ENCODE peak calls at places on chromosome 11, in nine cellular contexts. One of them, this sample, is unnamed.

GRCh38 chr11:44094260-44094868 is 1.1 kb upstream of the EXT2 start:
- DNase-seq in transverse colon: peak; percentile 87
- DNase-seq in kidney: no peak
- DNase-seq in fibroblast of villous mesenchyme: peak; percentile 83
- DNase-seq in sigmoid colon: peak; percentile 91
- DNase-seq in A549: peak; percentile 82
- DNase-seq in cardiac muscle cell: peak; percentile 87
- DNase-seq in endodermal cell: peak; percentile 93
- DNase-seq in choroid plexus epithelial cell: peak; percentile 89
- DNase-seq in this sample: peak; percentile 88

GRCh38 chr11:119729581-119730346 is 764 bp upstream of the NECTIN1 start:
- DNase-seq in choroid plexus epithelial cell: peak; percentile 36
- DNase-seq in transverse colon: peak; percentile 77
- DNase-seq in cardiac muscle cell: peak; percentile 89
- DNase-seq in fibroblast of villous mesenchyme: peak; percentile 59
- DNase-seq in endodermal cell: peak; percentile 71
- DNase-seq in A549: peak; percentile 37
- DNase-seq in kidney: peak; percentile 91
- DNase-seq in sigmoid colon: peak; percentile 81
- DNase-seq in this sample: peak; percentile 60

GRCh38 chr11:1825039-1825740 is 9.6 kb upstream of the SYT8 start:
- DNase-seq in choroid plexus epithelial cell: peak; percentile 21
- DNase-seq in kidney: peak; percentile 80
- DNase-seq in fibroblast of villous mesenchyme: peak; percentile 46
- DNase-seq in A549: peak; percentile 70
- DNase-seq in endodermal cell: peak; percentile 97
- DNase-seq in cardiac muscle cell: peak; percentile 52
- DNase-seq in transverse colon: peak; percentile 62
- DNase-seq in sigmoid colon: no peak
- DNase-seq in this sample: peak; percentile 67

GRCh38 chr11:61787928-61788491 is 4.4 kb downstream of the TMEM258 start:
- DNase-seq in cardiac muscle cell: peak; percentile 88
- DNase-seq in fibroblast of villous mesenchyme: peak; percentile 74
- DNase-seq in endodermal cell: peak; percentile 89
- DNase-seq in sigmoid colon: no peak
- DNase-seq in A549: peak; percentile 84
- DNase-seq in choroid plexus epithelial cell: peak; percentile 90
- DNase-seq in transverse colon: peak; percentile 26
- DNase-seq in kidney: peak; percentile 44
- DNase-seq in this sample: peak; percentile 42

GRCh38 chr11:129117595-129118350 is 74.4 kb downstream of the ARHGAP32 start:
- DNase-seq in cardiac muscle cell: peak; percentile 86
- DNase-seq in A549: peak; percentile 74
- DNase-seq in endodermal cell: peak; percentile 72
- DNase-seq in kidney: no peak
- DNase-seq in sigmoid colon: no peak
- DNase-seq in choroid plexus epithelial cell: peak; percentile 89
- DNase-seq in fibroblast of villous mesenchyme: peak; percentile 82
- DNase-seq in transverse colon: peak; percentile 20
- DNase-seq in this sample: peak; percentile 79

GRCh38 chr11:78192223-78192719 is 3.6 kb downstream of the USP35 start:
- DNase-seq in sigmoid colon: peak; percentile 54
- DNase-seq in cardiac muscle cell: no peak
- DNase-seq in transverse colon: no peak
- DNase-seq in endodermal cell: no peak
- DNase-seq in A549: no peak
- DNase-seq in fibroblast of villous mesenchyme: no peak
- DNase-seq in choroid plexus epithelial cell: no peak
- DNase-seq in kidney: no peak
- DNase-seq in this sample: no peak

GRCh38 chr11:27619936-27620335 is 80.3 kb downstream of the BDNF start:
- DNase-seq in A549: no peak
- DNase-seq in fibroblast of villous mesenchyme: no peak
- DNase-seq in kidney: no peak
- DNase-seq in choroid plexus epithelial cell: peak; percentile 12
- DNase-seq in endodermal cell: no peak
- DNase-seq in cardiac muscle cell: no peak
- DNase-seq in sigmoid colon: no peak
- DNase-seq in transverse colon: no peak
- DNase-seq in this sample: no peak

GRCh38 chr11:71474771-71475483 is 21.9 kb downstream of the NADSYN1 start:
- DNase-seq in kidney: peak; percentile 56
- DNase-seq in cardiac muscle cell: no peak
- DNase-seq in choroid plexus epithelial cell: no peak
- DNase-seq in endodermal cell: no peak
- DNase-seq in A549: no peak
- DNase-seq in sigmoid colon: peak; percentile 48
- DNase-seq in transverse colon: no peak
- DNase-seq in fibroblast of villous mesenchyme: no peak
- DNase-seq in this sample: no peak

GRCh38 chr11:44946268-44946667 is 4.4 kb downstream of the TP53I11 start:
- DNase-seq in cardiac muscle cell: no peak
- DNase-seq in sigmoid colon: peak; percentile 92
- DNase-seq in choroid plexus epithelial cell: no peak
- DNase-seq in endodermal cell: no peak
- DNase-seq in transverse colon: no peak
- DNase-seq in fibroblast of villous mesenchyme: no peak
- DNase-seq in A549: no peak
- DNase-seq in kidney: no peak
- DNase-seq in this sample: no peak

GRCh38 chr11:72813740-72814138 is 472 bp upstream of the ATG16L2 start:
- DNase-seq in kidney: no peak
- DNase-seq in cardiac muscle cell: peak; percentile 83
- DNase-seq in endodermal cell: no peak
- DNase-seq in A549: peak; percentile 89
- DNase-seq in transverse colon: peak; percentile 87
- DNase-seq in sigmoid colon: peak; percentile 92
- DNase-seq in choroid plexus epithelial cell: peak; percentile 75
- DNase-seq in fibroblast of villous mesenchyme: peak; percentile 82
- DNase-seq in this sample: peak; percentile 84

GRCh38 chr11:76578655-76579046 is 91.9 kb downstream of the LRRC32 start:
- DNase-seq in fibroblast of villous mesenchyme: peak; percentile 73
- DNase-seq in choroid plexus epithelial cell: no peak
- DNase-seq in kidney: peak; percentile 93
- DNase-seq in endodermal cell: peak; percentile 65
- DNase-seq in A549: no peak
- DNase-seq in cardiac muscle cell: no peak
- DNase-seq in sigmoid colon: no peak
- DNase-seq in transverse colon: no peak
- DNase-seq in this sample: no peak

GRCh38 chr11:33553486-33553885 is 147.1 kb downstream of the C11orf91 start:
- DNase-seq in A549: no peak
- DNase-seq in kidney: no peak
- DNase-seq in transverse colon: no peak
- DNase-seq in choroid plexus epithelial cell: no peak
- DNase-seq in fibroblast of villous mesenchyme: no peak
- DNase-seq in cardiac muscle cell: no peak
- DNase-seq in endodermal cell: no peak
- DNase-seq in sigmoid colon: no peak
- DNase-seq in this sample: peak; percentile 11

GRCh38 chr11:69866648-69867047 is 47.4 kb upstream of the FGF3 start:
- DNase-seq in sigmoid colon: no peak
- DNase-seq in endodermal cell: no peak
- DNase-seq in kidney: peak; percentile 24
- DNase-seq in fibroblast of villous mesenchyme: no peak
- DNase-seq in choroid plexus epithelial cell: no peak
- DNase-seq in A549: no peak
- DNase-seq in cardiac muscle cell: no peak
- DNase-seq in transverse colon: no peak
- DNase-seq in this sample: no peak

GRCh38 chr11:68661014-68661413 is 23.3 kb upstream of the GAL start:
- DNase-seq in fibroblast of villous mesenchyme: no peak
- DNase-seq in transverse colon: no peak
- DNase-seq in kidney: peak; percentile 37
- DNase-seq in endodermal cell: no peak
- DNase-seq in cardiac muscle cell: no peak
- DNase-seq in choroid plexus epithelial cell: no peak
- DNase-seq in sigmoid colon: no peak
- DNase-seq in A549: no peak
- DNase-seq in this sample: no peak

GRCh38 chr11:128720522-128720985 is 26.7 kb downstream of the FLI1 start:
- DNase-seq in endodermal cell: peak; percentile 58
- DNase-seq in choroid plexus epithelial cell: peak; percentile 73
- DNase-seq in kidney: peak; percentile 81
- DNase-seq in fibroblast of villous mesenchyme: no peak
- DNase-seq in cardiac muscle cell: peak; percentile 76
- DNase-seq in sigmoid colon: no peak
- DNase-seq in A549: no peak
- DNase-seq in transverse colon: peak; percentile 67
- DNase-seq in this sample: no peak

GRCh38 chr11:212150-213100 is 4.9 kb downstream of the RIC8A start:
- DNase-seq in sigmoid colon: peak; percentile 55
- DNase-seq in transverse colon: no peak
- DNase-seq in A549: no peak
- DNase-seq in fibroblast of villous mesenchyme: no peak
- DNase-seq in endodermal cell: no peak
- DNase-seq in cardiac muscle cell: no peak
- DNase-seq in choroid plexus epithelial cell: no peak
- DNase-seq in kidney: peak; percentile 53
- DNase-seq in this sample: no peak

DNA sequence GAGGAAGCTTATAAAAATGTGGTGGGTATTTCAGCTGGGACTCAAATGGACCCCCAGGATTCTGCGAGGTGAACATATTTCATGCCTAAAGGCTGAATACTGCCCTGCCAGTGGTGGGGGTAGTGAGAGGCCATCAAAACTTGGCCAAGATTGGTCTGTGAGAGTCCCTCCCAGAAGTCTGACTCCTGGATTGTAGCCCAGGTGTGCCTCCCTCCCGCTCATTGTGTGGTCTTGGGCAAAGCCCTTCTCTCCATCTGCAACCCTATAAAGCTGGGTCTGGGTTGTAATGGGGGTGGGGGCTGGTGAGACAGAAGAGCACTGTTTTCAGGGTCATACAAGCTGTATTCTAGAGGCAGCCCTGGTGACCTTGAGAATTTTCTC is 888 bp downstream of the HTATIP2 start:
- DNase-seq in endodermal cell: no peak
- DNase-seq in transverse colon: peak; percentile 21
- DNase-seq in fibroblast of villous mesenchyme: no peak
- DNase-seq in cardiac muscle cell: no peak
- DNase-seq in choroid plexus epithelial cell: no peak
- DNase-seq in kidney: no peak
- DNase-seq in A549: no peak
- DNase-seq in sigmoid colon: no peak
- DNase-seq in this sample: peak; percentile 62
- TF ChIP-seq CTCF in endodermal cell: no peak
- TF ChIP-seq CTCF in transverse colon: no peak
- TF ChIP-seq CTCF in fibroblast of villous mesenchyme: no peak
- TF ChIP-seq CTCF in cardiac muscle cell: no peak
- TF ChIP-seq CTCF in choroid plexus epithelial cell: peak; percentile 3
- TF ChIP-seq CTCF in kidney: no peak
- TF ChIP-seq CTCF in A549: no peak
- TF ChIP-seq CTCF in sigmoid colon: no peak
- TF ChIP-seq CTCF in this sample: no peak

GRCh38 chr11:22130462-22131053 is 62.3 kb upstream of the ANO5 start:
- DNase-seq in cardiac muscle cell: no peak
- DNase-seq in fibroblast of villous mesenchyme: no peak
- DNase-seq in transverse colon: no peak
- DNase-seq in kidney: no peak
- DNase-seq in A549: peak; percentile 9
- DNase-seq in choroid plexus epithelial cell: peak; percentile 3
- DNase-seq in endodermal cell: no peak
- DNase-seq in sigmoid colon: no peak
- DNase-seq in this sample: peak; percentile 0
- TF ChIP-seq CTCF in cardiac muscle cell: no peak
- TF ChIP-seq CTCF in fibroblast of villous mesenchyme: no peak
- TF ChIP-seq CTCF in transverse colon: no peak
- TF ChIP-seq CTCF in kidney: peak; percentile 54
- TF ChIP-seq CTCF in A549: peak; percentile 52
- TF ChIP-seq CTCF in choroid plexus epithelial cell: peak; percentile 19
- TF ChIP-seq CTCF in endodermal cell: peak; percentile 75
- TF ChIP-seq CTCF in sigmoid colon: no peak
- TF ChIP-seq CTCF in this sample: no peak

GRCh38 chr11:65008873-65009272 is 5.1 kb upstream of the ARL2 start:
- DNase-seq in cardiac muscle cell: no peak
- DNase-seq in A549: no peak
- DNase-seq in sigmoid colon: no peak
- DNase-seq in choroid plexus epithelial cell: no peak
- DNase-seq in fibroblast of villous mesenchyme: no peak
- DNase-seq in transverse colon: no peak
- DNase-seq in endodermal cell: no peak
- DNase-seq in kidney: no peak
- DNase-seq in this sample: no peak

GRCh38 chr11:65014146-65014960 is at the start of gene ARL2:
- DNase-seq in sigmoid colon: no peak
- DNase-seq in endodermal cell: no peak
- DNase-seq in A549: no peak
- DNase-seq in transverse colon: no peak
- DNase-seq in choroid plexus epithelial cell: no peak
- DNase-seq in kidney: no peak
- DNase-seq in fibroblast of villous mesenchyme: peak; percentile 31
- DNase-seq in cardiac muscle cell: no peak
- DNase-seq in this sample: no peak

GRCh38 chr11:65016705-65017104 is 2.7 kb downstream of the ARL2 start:
- DNase-seq in endodermal cell: peak; percentile 58
- DNase-seq in choroid plexus epithelial cell: no peak
- DNase-seq in fibroblast of villous mesenchyme: no peak
- DNase-seq in cardiac muscle cell: no peak
- DNase-seq in sigmoid colon: no peak
- DNase-seq in transverse colon: no peak
- DNase-seq in A549: no peak
- DNase-seq in kidney: no peak
- DNase-seq in this sample: no peak

GRCh38 chr11:65013692-65014145 is 241 bp upstream of the ARL2 start:
- DNase-seq in kidney: peak; percentile 97
- DNase-seq in endodermal cell: peak; percentile 97
- DNase-seq in cardiac muscle cell: peak; percentile 91
- DNase-seq in transverse colon: peak; percentile 92
- DNase-seq in A549: peak; percentile 94
- DNase-seq in fibroblast of villous mesenchyme: peak; percentile 89
- DNase-seq in sigmoid colon: peak; percentile 96
- DNase-seq in choroid plexus epithelial cell: peak; percentile 90
- DNase-seq in this sample: peak; percentile 82

DNA sequence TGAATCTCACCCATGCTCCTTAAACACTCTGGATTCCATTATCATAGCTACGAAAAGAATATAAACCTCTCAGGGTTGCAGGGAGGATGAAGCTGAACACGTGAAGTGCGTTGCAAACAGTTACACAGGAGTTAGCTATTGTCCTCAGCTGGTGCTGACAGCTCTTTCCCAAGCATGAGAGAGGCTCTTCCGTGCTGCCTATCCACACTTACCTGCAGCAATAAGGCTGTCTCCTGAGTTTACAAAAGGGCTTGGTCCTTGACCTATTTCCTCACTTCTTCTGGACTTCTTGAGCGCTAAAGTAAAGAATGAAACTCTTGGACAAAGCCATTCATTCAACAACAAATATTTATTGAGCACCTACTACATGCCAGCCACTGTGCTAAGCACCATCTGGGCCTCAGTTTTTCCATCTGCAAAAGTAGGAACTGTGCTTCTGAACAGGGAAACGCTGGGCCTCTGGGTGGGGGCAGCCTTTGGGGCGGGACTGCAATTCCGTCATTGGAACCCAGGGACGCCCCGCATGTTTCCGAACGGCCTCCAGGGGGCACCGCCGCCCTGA is 749 bp upstream of the ARL2 start:
- DNase-seq in choroid plexus epithelial cell: peak; percentile 90
- DNase-seq in cardiac muscle cell: peak; percentile 91
- DNase-seq in fibroblast of villous mesenchyme: peak; percentile 85
- DNase-seq in endodermal cell: peak; percentile 95
- DNase-seq in A549: no peak
- DNase-seq in sigmoid colon: peak; percentile 97
- DNase-seq in transverse colon: peak; percentile 96
- DNase-seq in kidney: peak; percentile 96
- DNase-seq in this sample: peak; percentile 85
- TF ChIP-seq CTCF in choroid plexus epithelial cell: peak; percentile 85
- TF ChIP-seq CTCF in cardiac muscle cell: peak; percentile 84
- TF ChIP-seq CTCF in fibroblast of villous mesenchyme: peak; percentile 74
- TF ChIP-seq CTCF in endodermal cell: peak; percentile 77
- TF ChIP-seq CTCF in A549: peak; percentile 53
- TF ChIP-seq CTCF in sigmoid colon: no peak
- TF ChIP-seq CTCF in transverse colon: peak; percentile 67
- TF ChIP-seq CTCF in kidney: peak; percentile 81
- TF ChIP-seq CTCF in this sample: peak; percentile 68

GRCh38 chr11:112795142-112795815 is 165.9 kb upstream of the NCAM1 start:
- DNase-seq in sigmoid colon: no peak
- DNase-seq in choroid plexus epithelial cell: peak; percentile 60
- DNase-seq in transverse colon: peak; percentile 30
- DNase-seq in kidney: no peak
- DNase-seq in fibroblast of villous mesenchyme: peak; percentile 25
- DNase-seq in cardiac muscle cell: peak; percentile 77
- DNase-seq in endodermal cell: peak; percentile 86
- DNase-seq in A549: peak; percentile 37
- DNase-seq in this sample: peak; percentile 72
- TF ChIP-seq CTCF in sigmoid colon: no peak
- TF ChIP-seq CTCF in choroid plexus epithelial cell: peak; percentile 73
- TF ChIP-seq CTCF in transverse colon: peak; percentile 24
- TF ChIP-seq CTCF in kidney: no peak
- TF ChIP-seq CTCF in fibroblast of villous mesenchyme: peak; percentile 56
- TF ChIP-seq CTCF in cardiac muscle cell: peak; percentile 88
- TF ChIP-seq CTCF in endodermal cell: peak; percentile 84
- TF ChIP-seq CTCF in A549: peak; percentile 41
- TF ChIP-seq CTCF in this sample: peak; percentile 77

This sample was measured in MCF 10A.